ENCODE peak calls at places on chromosomes 12 and 14, in eight cellular contexts. Q, V, G, U, J, R, Y and I are unnamed samples.

GRCh38 chr12:82099216-82099615 is 259.0 kb downstream of the CCDC59 start:
- DNase-seq in Q (no peak), V (no peak), G (no peak), U (no peak), J (no peak), R (no peak), Y (no peak), I (no peak)

GRCh38 chr12:50275545-50275944 is 7.8 kb downstream of the LIMA1 start:
- DNase-seq in Q (peak; percentile 61), V (no peak), G (no peak), U (peak; percentile 70), J (no peak), R (no peak), Y (peak; percentile 29), I (no peak)

GRCh38 chr14:56195727-56196126 is 77.5 kb downstream of the PELI2 start:
- DNase-seq in Q (no peak), V (no peak), G (no peak), U (peak; percentile 28), J (no peak), R (no peak), Y (no peak), I (peak; percentile 23)

GRCh38 chr12:91964501-91964900 is 181.1 kb downstream of the BTG1 start:
- DNase-seq in Q (no peak), V (no peak), G (no peak), U (no peak), J (no peak), R (no peak), Y (no peak), I (no peak)

GRCh38 chr14:95891742-95892141 is 15.1 kb downstream of the TUNAR start:
- DNase-seq in Q (peak; percentile 25), V (no peak), G (no peak), U (no peak), J (no peak), R (no peak), Y (no peak), I (peak; percentile 6)

GRCh38 chr12:71731439-71732356 is 23.0 kb upstream of the RAB21 start:
- DNase-seq in Q (no peak), V (no peak), G (no peak), U (no peak), J (no peak), R (no peak), Y (no peak), I (peak; percentile 48)

GRCh38 chr12:8658361-8658760 is 4.3 kb downstream of the MFAP5 start:
- DNase-seq in Q (no peak), V (no peak), G (no peak), U (no peak), J (no peak), R (no peak), Y (no peak), I (no peak)

GRCh38 chr12:12836571-12836970 is 23.4 kb downstream of the DDX47 start:
- DNase-seq in Q (no peak), V (no peak), G (no peak), U (no peak), J (no peak), R (no peak), Y (no peak), I (no peak)

GRCh38 chr12:49624919-49625577 is 1.7 kb downstream of the PRPF40B start:
- DNase-seq in Q (no peak), V (no peak), G (no peak), U (no peak), J (no peak), R (no peak), Y (no peak), I (no peak)

GRCh38 chr14:66603945-66604344 is 96.0 kb downstream of the GPHN start:
- DNase-seq in Q (no peak), V (no peak), G (no peak), U (no peak), J (no peak), R (no peak), Y (no peak), I (no peak)

GRCh38 chr14:101809671-101810514 is 48.4 kb downstream of the PPP2R5C start:
- DNase-seq in Q (peak; percentile 92), V (peak; percentile 67), G (peak; percentile 92), U (peak; percentile 90), J (peak; percentile 71), R (peak; percentile 81), Y (peak; percentile 71), I (peak; percentile 85)

GRCh38 chr12:24411948-24412347 is 462.5 kb upstream of the SOX5 start:
- DNase-seq in Q (no peak), V (no peak), G (no peak), U (no peak), J (no peak), R (no peak), Y (no peak), I (no peak)

GRCh38 chr14:104450811-104451401 is 128.7 kb upstream of the C14orf180 start:
- DNase-seq in Q (no peak), V (no peak), G (no peak), U (no peak), J (no peak), R (no peak), Y (no peak), I (no peak)

GRCh38 chr12:67193705-67194104 is 75.5 kb upstream of the CAND1 start:
- DNase-seq in Q (peak; percentile 9), V (no peak), G (no peak), U (no peak), J (peak; percentile 1), R (peak; percentile 62), Y (no peak), I (peak; percentile 12)

GRCh38 chr14:35878272-35879140 is 52.4 kb downstream of the BRMS1L start:
- DNase-seq in Q (peak; percentile 78), V (no peak), G (no peak), U (peak; percentile 31), J (no peak), R (no peak), Y (no peak), I (peak; percentile 72)

GRCh38 chr14:104895786-104896642 is 28.7 kb upstream of the PLD4 start:
- DNase-seq in Q (peak; percentile 42), V (no peak), G (peak; percentile 28), U (peak; percentile 14), J (no peak), R (no peak), Y (peak; percentile 28), I (no peak)

GRCh38 chr14:62209287-62209899 is 447.2 kb downstream of the SNAPC1 start:
- DNase-seq in Q (no peak), V (no peak), G (no peak), U (no peak), J (no peak), R (no peak), Y (no peak), I (no peak)

GRCh38 chr12:77107121-77107520 is 41.8 kb upstream of the E2F7 start:
- DNase-seq in Q (no peak), V (no peak), G (no peak), U (no peak), J (no peak), R (no peak), Y (no peak), I (no peak)

DNA sequence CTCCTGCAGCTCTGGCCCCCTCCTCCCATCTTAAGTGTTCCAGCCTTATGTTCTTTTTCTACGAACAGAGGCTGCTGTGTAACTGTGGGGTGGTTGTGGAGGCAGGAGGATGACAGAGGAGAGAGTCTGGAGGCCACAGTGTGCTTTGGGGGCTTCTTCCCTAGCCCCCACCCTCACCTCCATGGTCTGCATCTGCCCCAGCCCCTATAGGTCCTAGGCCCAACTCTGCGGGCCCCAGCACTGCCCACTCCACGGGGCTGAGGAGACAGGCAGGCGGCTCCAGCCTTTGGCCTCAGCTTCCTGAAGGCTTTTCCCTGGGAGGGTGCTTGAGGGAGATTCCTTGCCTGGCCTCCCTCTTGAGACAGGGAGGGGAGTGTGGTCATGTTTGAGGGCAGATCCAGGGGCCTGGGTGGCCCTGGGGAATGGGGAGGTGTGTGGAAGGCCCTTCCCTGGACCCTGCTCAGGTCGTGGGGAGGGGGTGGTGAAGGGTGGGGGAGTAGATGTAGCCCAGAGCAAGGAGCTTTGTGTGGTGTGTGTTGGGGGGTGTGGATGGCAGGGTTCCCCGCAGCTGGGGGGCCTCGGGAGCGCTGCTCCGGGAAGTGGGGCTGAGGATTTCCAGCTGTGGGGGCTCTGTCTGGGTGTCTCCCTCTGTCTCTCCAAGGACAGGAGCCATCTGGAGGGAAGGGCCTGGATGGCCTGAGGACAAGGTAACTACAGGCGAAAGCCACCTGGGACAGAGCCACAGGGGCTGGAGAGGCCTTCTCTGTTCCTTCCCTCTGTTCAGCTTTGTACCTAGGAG is 1.1 kb downstream of the SMIM41 start:
- DNase-seq in Q (no peak), V (no peak), G (no peak), U (no peak), J (no peak), R (no peak), Y (no peak), I (no peak)
- H3K4me3 ChIP-seq in Q (no peak overlapping the region), V (no peak overlapping the region), G (peak overlapping the region; percentile 20), U (peak overlapping the region; percentile 40), J (no peak overlapping the region), R (no peak overlapping the region), Y (peak overlapping the region; percentile 37), I (no peak overlapping the region)

DNA sequence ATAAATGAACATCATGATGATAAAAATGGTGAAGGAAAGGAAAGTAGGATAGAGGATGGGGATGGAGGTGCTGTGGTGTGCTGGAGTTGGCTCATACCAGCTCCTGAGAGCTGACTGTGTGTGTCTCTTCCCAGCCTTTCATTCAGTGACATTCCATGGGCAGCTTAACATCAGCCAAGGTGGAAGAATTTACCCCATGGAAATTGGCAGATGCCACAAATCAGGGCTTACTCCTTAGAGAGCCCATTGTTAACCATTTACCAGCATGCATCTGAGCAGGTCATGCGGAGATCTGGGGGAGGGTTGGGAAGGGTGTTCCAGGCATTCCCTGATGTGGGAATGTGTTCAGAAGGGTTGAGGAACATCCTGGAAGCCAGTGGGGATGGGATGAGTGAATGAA is 164.7 kb upstream of the MYL2 start:
- DNase-seq in Q (no peak), V (no peak), G (no peak), U (no peak), J (no peak), R (no peak), Y (no peak), I (no peak)
- H3K27me3 ChIP-seq in Q (peaks cover 5% of the 10 kb centered on the region), V (no peaks in the 10 kb centered on the region), G (no peaks in the 10 kb centered on the region), U (no peaks in the 10 kb centered on the region), J (no peaks in the 10 kb centered on the region), R (no peaks in the 10 kb centered on the region), Y (peaks cover 30% of the 10 kb centered on the region), I (peaks cover 67% of the 10 kb centered on the region)

GRCh38 chr12:11830298-11830937 is 180.9 kb downstream of the ETV6 start:
- DNase-seq in Q (no peak), V (no peak), G (no peak), U (no peak), J (no peak), R (no peak), Y (no peak), I (no peak)
- H3K27ac ChIP-seq in Q (peak overlapping the region; percentile 73), V (no peak overlapping the region), G (no peak overlapping the region), U (peak overlapping the region; percentile 96), J (no peak overlapping the region), R (no peak overlapping the region), Y (peak overlapping the region; percentile 47), I (no peak overlapping the region)

DNA sequence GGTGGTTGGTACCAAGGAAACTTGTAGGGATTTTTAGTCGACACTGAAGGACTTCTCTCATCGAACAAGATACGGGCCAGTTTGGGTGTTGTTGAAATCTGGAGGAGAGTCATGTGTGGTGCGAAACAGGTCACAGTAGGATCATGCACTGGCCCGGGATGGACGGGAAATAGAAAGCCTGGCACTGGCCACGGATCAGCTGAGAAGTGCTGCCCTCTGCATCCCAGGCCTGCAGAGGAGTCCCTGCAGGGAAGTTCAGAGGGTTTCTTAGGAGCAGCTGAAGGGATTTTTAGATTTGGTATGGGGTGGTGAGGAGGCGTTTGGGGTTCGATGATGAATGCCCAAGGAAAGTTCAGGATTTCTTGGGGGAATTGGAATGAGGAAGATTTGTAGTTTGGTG is 63.1 kb downstream of the TSPAN9 start:
- DNase-seq in Q (no peak), V (no peak), G (no peak), U (no peak), J (no peak), R (no peak), Y (no peak), I (no peak)
- H3K4me3 ChIP-seq in Q (no peak overlapping the region), V (no peak overlapping the region), G (no peak overlapping the region), U (no peak overlapping the region), J (no peak overlapping the region), R (no peak overlapping the region), Y (no peak overlapping the region), I (no peak overlapping the region)

GRCh38 chr12:132398386-132398991 is 69.1 kb upstream of the GALNT9 start:
- DNase-seq in Q (peak; percentile 3), V (no peak), G (no peak), U (no peak), J (no peak), R (no peak), Y (no peak), I (no peak)
- H3K27me3 ChIP-seq in Q (peaks cover 43% of the 10 kb centered on the region), V (peaks cover 3% of the 10 kb centered on the region), G (peaks cover 36% of the 10 kb centered on the region), U (peaks cover 15% of the 10 kb centered on the region), J (peaks cover 4% of the 10 kb centered on the region), R (peaks cover 37% of the 10 kb centered on the region), Y (peaks cover 68% of the 10 kb centered on the region), I (peaks cover 27% of the 10 kb centered on the region)